ENCODE peak calls at places on chromosome 3, in seven cellular contexts. B, Q, C, G, D, K and N are unnamed samples.

GRCh38 chr3:46537316-46537715 is 28.8 kb downstream of the LRRC2 start:
- DNase-seq in B (no peak), Q (no peak), C (no peak), G (no peak), D (no peak), K (no peak), N (no peak)

GRCh38 chr3:117743962-117744361 is 1034.4 kb downstream of the TUSC7 start:
- DNase-seq in B (no peak), Q (no peak), C (no peak), G (no peak), D (no peak), K (no peak), N (no peak)

GRCh38 chr3:7489417-7489816 is 628.5 kb downstream of the GRM7 start:
- DNase-seq in B (no peak), Q (no peak), C (no peak), G (no peak), D (no peak), K (no peak), N (no peak)

GRCh38 chr3:9934235-9934621 is 594 bp downstream of the CRELD1 start:
- DNase-seq in B (no peak), Q (no peak), C (no peak), G (no peak), D (peak; percentile 48), K (no peak), N (no peak)

GRCh38 chr3:157542711-157543485 is 39.7 kb upstream of the VEPH1 start:
- DNase-seq in B (peak; percentile 53), Q (no peak), C (peak; percentile 38), G (no peak), D (no peak), K (no peak), N (no peak)

GRCh38 chr3:84958495-84959469 is at the start of gene CADM2:
- DNase-seq in B (peak; percentile 87), Q (peak; percentile 43), C (peak; percentile 89), G (peak; percentile 90), D (peak; percentile 51), K (peak; percentile 69), N (peak; percentile 16)

GRCh38 chr3:136943396-136943795 is 14.4 kb upstream of the IL20RB start:
- DNase-seq in B (no peak), Q (no peak), C (no peak), G (no peak), D (no peak), K (no peak), N (no peak)

GRCh38 chr3:151402349-151402748 is 17.8 kb upstream of the P2RY12 start:
- DNase-seq in B (no peak), Q (no peak), C (no peak), G (no peak), D (no peak), K (no peak), N (no peak)

GRCh38 chr3:99868438-99868723 is 50.7 kb downstream of the CMSS1 start:
- DNase-seq in B (no peak), Q (no peak), C (no peak), G (no peak), D (no peak), K (peak; percentile 36), N (no peak)

GRCh38 chr3:196995646-196996355 is 27.2 kb upstream of the PIGZ start:
- DNase-seq in B (no peak), Q (peak; percentile 72), C (no peak), G (no peak), D (no peak), K (no peak), N (no peak)

GRCh38 chr3:171851685-171852084 is 8.5 kb downstream of the TMEM212 start:
- DNase-seq in B (no peak), Q (no peak), C (no peak), G (no peak), D (no peak), K (no peak), N (no peak)

GRCh38 chr3:194130807-194131589 is 5.0 kb upstream of the HES1 start:
- DNase-seq in B (no peak), Q (peak; percentile 19), C (no peak), G (peak; percentile 57), D (no peak), K (no peak), N (no peak)

GRCh38 chr3:31137718-31138465 is 243.4 kb upstream of the GADL1 start:
- DNase-seq in B (no peak), Q (no peak), C (no peak), G (no peak), D (no peak), K (no peak), N (no peak)

GRCh38 chr3:89107461-89108035 is at the start of gene EPHA3:
- DNase-seq in B (peak; percentile 82), Q (peak; percentile 16), C (peak; percentile 65), G (peak; percentile 56), D (peak; percentile 30), K (peak; percentile 43), N (no peak)

GRCh38 chr3:134249935-134250716 is 533 bp downstream of the RYK start:
- DNase-seq in B (peak; percentile 52), Q (no peak), C (peak; percentile 72), G (peak; percentile 64), D (peak; percentile 32), K (peak; percentile 60), N (no peak)

GRCh38 chr3:32432711-32433530 is 41.3 kb downstream of the CMTM7 start:
- DNase-seq in B (no peak), Q (no peak), C (no peak), G (peak; percentile 52), D (no peak), K (peak; percentile 52), N (no peak)

GRCh38 chr3:25573386-25574171 is 91.1 kb downstream of the TOP2B start:
- DNase-seq in B (no peak), Q (no peak), C (no peak), G (no peak), D (no peak), K (no peak), N (no peak)